ENCODE peak calls at places on chromosomes 4 and X, in seven cellular contexts. One of them, this sample, is unnamed.

GRCh38 chr4:9880411-9881197 is 99.2 kb downstream of the DRD5 start:
- DNase-seq in coronary artery: no peak
- DNase-seq in CD8-positive, alpha-beta T cell: no peak
- DNase-seq in heart left ventricle: no peak
- DNase-seq in AG09309: no peak
- DNase-seq in lung: no peak
- DNase-seq in MM.1S: no peak
- DNase-seq in this sample: peak; percentile 4

GRCh38 chr4:110621328-110621812 is 1.5 kb downstream of the PITX2 start:
- DNase-seq in coronary artery: no peak
- DNase-seq in CD8-positive, alpha-beta T cell: no peak
- DNase-seq in heart left ventricle: no peak
- DNase-seq in AG09309: no peak
- DNase-seq in lung: no peak
- DNase-seq in MM.1S: no peak
- DNase-seq in this sample: no peak

GRCh38 chrX:10012776-10013175 is 45.6 kb downstream of the CLDN34 start:
- DNase-seq in coronary artery: no peak
- DNase-seq in CD8-positive, alpha-beta T cell: no peak
- DNase-seq in heart left ventricle: no peak
- DNase-seq in AG09309: no peak
- DNase-seq in lung: no peak
- DNase-seq in MM.1S: no peak
- DNase-seq in this sample: no peak

GRCh38 chrX:130887392-130887791 is 15.6 kb downstream of the ENOX2 start:
- DNase-seq in coronary artery: no peak
- DNase-seq in CD8-positive, alpha-beta T cell: no peak
- DNase-seq in heart left ventricle: no peak
- DNase-seq in AG09309: no peak
- DNase-seq in lung: no peak
- DNase-seq in MM.1S: no peak
- DNase-seq in this sample: no peak

GRCh38 chr4:21780158-21780557 is 168.4 kb downstream of the KCNIP4 start:
- DNase-seq in coronary artery: no peak
- DNase-seq in CD8-positive, alpha-beta T cell: no peak
- DNase-seq in heart left ventricle: no peak
- DNase-seq in AG09309: no peak
- DNase-seq in lung: no peak
- DNase-seq in MM.1S: no peak
- DNase-seq in this sample: peak; percentile 33

GRCh38 chr4:108030332-108030731 is 40.6 kb downstream of the HADH start:
- DNase-seq in coronary artery: no peak
- DNase-seq in CD8-positive, alpha-beta T cell: peak; percentile 69
- DNase-seq in heart left ventricle: peak; percentile 36
- DNase-seq in AG09309: peak; percentile 25
- DNase-seq in lung: no peak
- DNase-seq in MM.1S: peak; percentile 88
- DNase-seq in this sample: peak; percentile 78

GRCh38 chrX:2690856-2691542 is at the start of gene CD99:
- DNase-seq in coronary artery: peak; percentile 91
- DNase-seq in CD8-positive, alpha-beta T cell: peak; percentile 89
- DNase-seq in heart left ventricle: peak; percentile 94
- DNase-seq in AG09309: no peak
- DNase-seq in lung: peak; percentile 89
- DNase-seq in MM.1S: peak; percentile 46
- DNase-seq in this sample: peak; percentile 75

GRCh38 chrX:75067931-75068330 is 88.2 kb downstream of the ABCB7 start:
- DNase-seq in coronary artery: no peak
- DNase-seq in CD8-positive, alpha-beta T cell: no peak
- DNase-seq in heart left ventricle: no peak
- DNase-seq in AG09309: no peak
- DNase-seq in lung: no peak
- DNase-seq in MM.1S: no peak
- DNase-seq in this sample: peak; percentile 54

GRCh38 chr4:100017627-100018310 is 67.7 kb upstream of the H2AZ1 start:
- DNase-seq in coronary artery: no peak
- DNase-seq in CD8-positive, alpha-beta T cell: no peak
- DNase-seq in heart left ventricle: no peak
- DNase-seq in AG09309: no peak
- DNase-seq in lung: no peak
- DNase-seq in MM.1S: no peak
- DNase-seq in this sample: peak; percentile 18

GRCh38 chr4:54440394-54441223 is 211.5 kb downstream of the PDGFRA start:
- DNase-seq in coronary artery: no peak
- DNase-seq in CD8-positive, alpha-beta T cell: no peak
- DNase-seq in heart left ventricle: no peak
- DNase-seq in AG09309: no peak
- DNase-seq in lung: no peak
- DNase-seq in MM.1S: peak; percentile 31
- DNase-seq in this sample: peak; percentile 56

GRCh38 chrX:41118156-41118555 is 32.9 kb downstream of the USP9X start:
- DNase-seq in coronary artery: no peak
- DNase-seq in CD8-positive, alpha-beta T cell: no peak
- DNase-seq in heart left ventricle: no peak
- DNase-seq in AG09309: no peak
- DNase-seq in lung: no peak
- DNase-seq in MM.1S: no peak
- DNase-seq in this sample: no peak

GRCh38 chrX:152806035-152806434 is 24.5 kb downstream of the CETN2 start:
- DNase-seq in coronary artery: no peak
- DNase-seq in CD8-positive, alpha-beta T cell: no peak
- DNase-seq in heart left ventricle: no peak
- DNase-seq in AG09309: no peak
- DNase-seq in lung: no peak
- DNase-seq in MM.1S: no peak
- DNase-seq in this sample: no peak

GRCh38 chrX:115531818-115532403 is 29.1 kb upstream of the PLS3 start:
- DNase-seq in coronary artery: no peak
- DNase-seq in CD8-positive, alpha-beta T cell: no peak
- DNase-seq in heart left ventricle: no peak
- DNase-seq in AG09309: no peak
- DNase-seq in lung: peak; percentile 32
- DNase-seq in MM.1S: no peak
- DNase-seq in this sample: peak; percentile 61

DNA sequence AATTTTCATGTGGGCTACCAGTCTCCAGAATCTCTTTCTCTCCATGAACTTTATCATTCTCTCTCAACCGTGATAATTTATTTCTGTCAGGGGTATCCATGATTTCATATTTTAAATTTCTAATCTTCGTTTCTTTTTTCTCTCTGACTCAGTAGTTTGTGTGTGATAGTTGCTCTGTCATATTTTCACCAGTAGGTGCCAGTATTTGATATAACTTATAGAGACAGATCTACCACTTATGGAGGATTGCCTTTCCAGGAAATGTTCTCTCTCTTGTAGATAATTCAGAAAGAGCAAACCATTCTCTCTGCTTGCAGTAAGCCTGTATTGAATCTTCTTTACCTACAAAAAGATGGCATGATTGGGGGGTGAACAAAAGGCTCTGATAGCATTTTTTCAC is 79.3 kb upstream of the DYNLT3 start:
- DNase-seq in coronary artery: no peak
- DNase-seq in CD8-positive, alpha-beta T cell: no peak
- DNase-seq in heart left ventricle: no peak
- DNase-seq in AG09309: peak; percentile 3
- DNase-seq in lung: no peak
- DNase-seq in MM.1S: peak; percentile 55
- DNase-seq in this sample: peak; percentile 55
- H3K4me3 ChIP-seq in coronary artery: no peak overlapping the region
- H3K4me3 ChIP-seq in CD8-positive, alpha-beta T cell: no peak overlapping the region
- H3K4me3 ChIP-seq in heart left ventricle: no peak overlapping the region
- H3K4me3 ChIP-seq in AG09309: no peak overlapping the region
- H3K4me3 ChIP-seq in lung: no peak overlapping the region
- H3K4me3 ChIP-seq in MM.1S: no peak overlapping the region
- H3K4me3 ChIP-seq in this sample: no peak overlapping the region

DNA sequence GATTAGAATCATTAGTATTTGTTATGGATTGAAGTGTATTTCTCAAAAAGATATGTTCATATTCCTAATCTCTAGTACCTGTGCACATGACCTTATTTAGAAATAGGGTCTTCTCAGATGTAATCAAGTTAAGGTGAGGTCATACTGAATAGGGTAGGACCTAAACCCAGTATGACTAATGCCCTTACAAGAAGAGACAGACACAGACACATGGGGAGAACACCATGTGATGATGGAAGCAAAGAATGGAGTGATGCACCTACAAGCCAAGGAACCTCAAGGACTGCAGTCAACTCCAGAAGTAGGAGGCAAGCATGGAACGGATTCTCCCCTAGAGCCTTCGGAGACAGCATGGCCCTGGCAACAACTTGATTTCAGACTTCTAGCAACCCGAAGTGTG is 31.4 kb downstream of the OTUD4 start:
- DNase-seq in coronary artery: no peak
- DNase-seq in CD8-positive, alpha-beta T cell: no peak
- DNase-seq in heart left ventricle: no peak
- DNase-seq in AG09309: no peak
- DNase-seq in lung: no peak
- DNase-seq in MM.1S: no peak
- DNase-seq in this sample: peak; percentile 10
- TF ChIP-seq CTCF in coronary artery: no peak
- TF ChIP-seq CTCF in CD8-positive, alpha-beta T cell: no peak
- TF ChIP-seq CTCF in heart left ventricle: no peak
- TF ChIP-seq CTCF in AG09309: no peak
- TF ChIP-seq CTCF in lung: no peak
- TF ChIP-seq CTCF in MM.1S: no peak
- TF ChIP-seq CTCF in this sample: no peak

GRCh38 chr4:1871471-1872021 is 353 bp downstream of the NSD2 start:
- DNase-seq in coronary artery: no peak
- DNase-seq in CD8-positive, alpha-beta T cell: no peak
- DNase-seq in heart left ventricle: peak; percentile 40
- DNase-seq in AG09309: no peak
- DNase-seq in lung: no peak
- DNase-seq in MM.1S: peak; percentile 18
- DNase-seq in this sample: no peak

GRCh38 chr4:1873291-1873690 is 2.1 kb downstream of the NSD2 start:
- DNase-seq in coronary artery: no peak
- DNase-seq in CD8-positive, alpha-beta T cell: no peak
- DNase-seq in heart left ventricle: no peak
- DNase-seq in AG09309: no peak
- DNase-seq in lung: no peak
- DNase-seq in MM.1S: no peak
- DNase-seq in this sample: no peak

GRCh38 chr4:1872918-1873269 is 1.7 kb downstream of the NSD2 start:
- DNase-seq in coronary artery: no peak
- DNase-seq in CD8-positive, alpha-beta T cell: no peak
- DNase-seq in heart left ventricle: no peak
- DNase-seq in AG09309: no peak
- DNase-seq in lung: no peak
- DNase-seq in MM.1S: peak; percentile 30
- DNase-seq in this sample: peak; percentile 81

GRCh38 chr4:1874207-1874606 is 3.0 kb downstream of the NSD2 start:
- DNase-seq in coronary artery: no peak
- DNase-seq in CD8-positive, alpha-beta T cell: no peak
- DNase-seq in heart left ventricle: no peak
- DNase-seq in AG09309: no peak
- DNase-seq in lung: no peak
- DNase-seq in MM.1S: no peak
- DNase-seq in this sample: no peak

GRCh38 chr4:1873776-1874175 is 2.6 kb downstream of the NSD2 start:
- DNase-seq in coronary artery: no peak
- DNase-seq in CD8-positive, alpha-beta T cell: no peak
- DNase-seq in heart left ventricle: no peak
- DNase-seq in AG09309: no peak
- DNase-seq in lung: peak; percentile 46
- DNase-seq in MM.1S: no peak
- DNase-seq in this sample: no peak
- H3K4me3 ChIP-seq in coronary artery: no peak overlapping the region
- H3K4me3 ChIP-seq in CD8-positive, alpha-beta T cell: no peak overlapping the region
- H3K4me3 ChIP-seq in heart left ventricle: no peak overlapping the region
- H3K4me3 ChIP-seq in AG09309: no peak overlapping the region
- H3K4me3 ChIP-seq in lung: no peak overlapping the region
- H3K4me3 ChIP-seq in MM.1S: no peak overlapping the region
- H3K4me3 ChIP-seq in this sample: no peak overlapping the region

DNA sequence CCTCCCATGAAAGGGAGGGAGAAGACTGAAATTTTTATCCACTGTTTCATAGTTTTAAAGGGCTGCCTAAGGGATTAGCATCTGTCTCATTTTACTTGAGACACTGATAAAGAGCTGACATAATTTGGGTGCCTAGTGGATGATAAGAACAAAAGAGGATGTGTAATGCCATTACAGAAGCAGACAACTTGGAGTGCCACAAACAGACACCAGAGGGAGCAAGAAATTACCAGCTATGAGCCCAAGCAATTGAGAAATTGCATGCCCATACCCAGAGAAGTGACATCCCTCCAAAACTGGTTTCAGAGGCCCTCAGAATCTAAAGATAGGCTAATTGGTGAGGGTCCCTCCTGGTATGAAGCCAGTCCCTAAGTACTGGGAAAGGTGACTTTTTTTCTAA is 38.5 kb upstream of the POU3F4 start:
- DNase-seq in coronary artery: no peak
- DNase-seq in CD8-positive, alpha-beta T cell: no peak
- DNase-seq in heart left ventricle: no peak
- DNase-seq in AG09309: no peak
- DNase-seq in lung: no peak
- DNase-seq in MM.1S: peak; percentile 62
- DNase-seq in this sample: peak; percentile 5
- TF ChIP-seq CTCF in coronary artery: no peak
- TF ChIP-seq CTCF in CD8-positive, alpha-beta T cell: no peak
- TF ChIP-seq CTCF in heart left ventricle: no peak
- TF ChIP-seq CTCF in AG09309: peak; percentile 48
- TF ChIP-seq CTCF in lung: no peak
- TF ChIP-seq CTCF in MM.1S: peak; percentile 67
- TF ChIP-seq CTCF in this sample: peak; percentile 35

DNA sequence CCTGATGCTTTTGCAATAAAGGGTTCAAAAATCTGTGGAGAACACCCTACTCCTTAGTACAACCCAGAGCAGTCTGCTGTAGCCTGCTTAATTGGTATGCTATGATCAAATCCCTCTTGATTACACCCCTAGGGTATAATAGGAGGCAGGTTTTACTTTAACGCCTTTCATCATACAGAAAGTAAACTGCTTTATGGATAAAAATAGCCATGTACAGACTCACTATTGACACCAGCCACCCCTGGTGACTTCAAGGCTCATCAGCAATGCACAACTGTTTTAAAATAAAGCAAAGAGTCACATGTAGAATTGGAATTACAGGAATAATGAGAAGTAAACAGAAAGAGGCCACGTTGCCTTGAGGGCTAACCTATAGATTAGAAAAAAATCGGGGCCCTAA is 315.2 kb downstream of the DMD start:
- DNase-seq in coronary artery: no peak
- DNase-seq in CD8-positive, alpha-beta T cell: no peak
- DNase-seq in heart left ventricle: no peak
- DNase-seq in AG09309: no peak
- DNase-seq in lung: no peak
- DNase-seq in MM.1S: peak; percentile 6
- DNase-seq in this sample: no peak
- H3K4me3 ChIP-seq in coronary artery: no peak overlapping the region
- H3K4me3 ChIP-seq in CD8-positive, alpha-beta T cell: no peak overlapping the region
- H3K4me3 ChIP-seq in heart left ventricle: no peak overlapping the region
- H3K4me3 ChIP-seq in AG09309: no peak overlapping the region
- H3K4me3 ChIP-seq in lung: no peak overlapping the region
- H3K4me3 ChIP-seq in MM.1S: no peak overlapping the region
- H3K4me3 ChIP-seq in this sample: no peak overlapping the region

GRCh38 chr4:31692407-31692940 is 972.3 kb downstream of the PCDH7 start:
- DNase-seq in coronary artery: no peak
- DNase-seq in CD8-positive, alpha-beta T cell: no peak
- DNase-seq in heart left ventricle: no peak
- DNase-seq in AG09309: no peak
- DNase-seq in lung: no peak
- DNase-seq in MM.1S: peak; percentile 8
- DNase-seq in this sample: no peak
- TF ChIP-seq CTCF in coronary artery: no peak
- TF ChIP-seq CTCF in CD8-positive, alpha-beta T cell: no peak
- TF ChIP-seq CTCF in heart left ventricle: no peak
- TF ChIP-seq CTCF in AG09309: peak; percentile 33
- TF ChIP-seq CTCF in lung: no peak
- TF ChIP-seq CTCF in MM.1S: peak; percentile 65
- TF ChIP-seq CTCF in this sample: peak; percentile 7

This sample was measured in fibroblast of mammary gland.